ENCODE peak calls at places on chromosomes 11 and 22, in seven cellular contexts. B, K, T, G, R, O and C are unnamed samples.

GRCh38 chr11:108697872-108698473 is 33.1 kb downstream of the DDX10 start:
- DNase-seq in O (no peak), K (peak), T (peak), B (peak), G (peak), R (no peak), C (peak)

GRCh38 chr22:33923660-33924246 is 3.5 kb upstream of the LARGE1 start:
- DNase-seq in T (peak), B (peak), R (no peak), G (peak), O (no peak), K (peak), C (peak)

GRCh38 chr11:68380786-68381622 is 68.6 kb downstream of the LRP5 start:
- DNase-seq in R (no peak), K (peak), O (no peak), T (peak), B (no peak), G (no peak), C (peak)

GRCh38 chr11:124752471-124753100 is 531 bp upstream of the VSIG2 start:
- DNase-seq in R (no peak), O (no peak), K (no peak), B (no peak), T (no peak), G (no peak), C (no peak)

GRCh38 chr22:39932166-39932565 is 28.0 kb upstream of the TMA7B start:
- DNase-seq in R (no peak), O (no peak), K (no peak), T (no peak), B (no peak), G (no peak), C (no peak)

GRCh38 chr22:26276530-26277200 is 107.4 kb downstream of the SEZ6L start:
- DNase-seq in O (no peak), K (no peak), R (no peak), B (no peak), G (no peak), T (no peak), C (no peak)

GRCh38 chr11:126282361-126282741 is 542 bp upstream of the TIRAP start:
- DNase-seq in G (peak), O (no peak), B (no peak), K (peak), T (peak), R (no peak), C (peak)

GRCh38 chr11:122754553-122755322 is 83.6 kb upstream of the CRTAM start:
- DNase-seq in T (peak), O (no peak), R (no peak), B (no peak), G (peak), K (no peak), C (no peak)

GRCh38 chr11:65352783-65353182 is 1.8 kb upstream of the TIGD3 start:
- DNase-seq in K (no peak), G (no peak), R (no peak), T (peak), B (no peak), O (no peak), C (peak)

GRCh38 chr11:74702383-74703007 is 28.7 kb downstream of the CHRDL2 start:
- DNase-seq in G (peak), B (peak), R (no peak), K (peak), O (peak), T (peak), C (peak)

GRCh38 chr11:62062223-62062861 is 61.5 kb upstream of the INCENP start:
- DNase-seq in T (no peak), R (no peak), B (no peak), G (no peak), K (no peak), O (no peak), C (no peak)

GRCh38 chr11:67306769-67307544 is 3.6 kb downstream of the SSH3 start:
- DNase-seq in O (no peak), K (no peak), G (no peak), R (no peak), T (no peak), B (no peak), C (no peak)

GRCh38 chr11:70643642-70644041 is 245.3 kb downstream of the CTTN start:
- DNase-seq in R (no peak), B (no peak), O (no peak), T (no peak), K (no peak), G (no peak), C (no peak)

GRCh38 chr11:22798890-22799289 is 30.7 kb downstream of the SVIP start:
- DNase-seq in R (no peak), T (no peak), O (no peak), G (no peak), B (no peak), K (no peak), C (no peak)

GRCh38 chr11:75572744-75573143 is 10.7 kb downstream of the SERPINH1 start:
- DNase-seq in O (no peak), B (no peak), G (no peak), R (no peak), K (no peak), T (no peak), C (no peak)

GRCh38 chr11:102306817-102307814 is 10.2 kb upstream of the BIRC3 start:
- DNase-seq in B (no peak), R (no peak), K (no peak), O (peak), T (no peak), G (peak), C (no peak)

GRCh38 chr11:73203790-73204189 is 14.3 kb upstream of the P2RY2 start:
- DNase-seq in G (no peak), K (no peak), O (no peak), R (no peak), T (no peak), B (no peak), C (no peak)

GRCh38 chr11:76793834-76794291 is 10.7 kb downstream of the TSKU start:
- DNase-seq in B (no peak), O (no peak), G (no peak), K (no peak), R (no peak), T (no peak), C (no peak)

GRCh38 chr11:2700415-2701211 is 819 bp upstream of the KCNQ1OT1 start:
- DNase-seq in K (peak), R (no peak), T (peak), B (peak), O (no peak), G (peak), C (peak)